ENCODE peak calls at places on chromosome 5, in five cellular contexts. G, O, J, H and B are unnamed samples.

GRCh38 chr5:103375356-103375755 is 116.8 kb downstream of the MACIR start:
- DNase-seq in G (no peak), O (no peak), J (no peak), H (no peak), B (no peak)

GRCh38 chr5:171475551-171476035 is 56.1 kb downstream of the FGF18 start:
- DNase-seq in G (no peak), O (no peak), J (no peak), H (no peak), B (no peak)

GRCh38 chr5:7794301-7794700 is 56.6 kb downstream of the CFAP90 start:
- DNase-seq in G (no peak), O (no peak), J (peak), H (no peak), B (no peak)

GRCh38 chr5:75197746-75198145 is 38.9 kb downstream of the ANKRD31 start:
- DNase-seq in G (peak), O (no peak), J (no peak), H (no peak), B (no peak)

GRCh38 chr5:139694556-139695182 is 46.5 kb downstream of the CXXC5 start:
- DNase-seq in G (no peak), O (no peak), J (no peak), H (no peak), B (no peak)

GRCh38 chr5:20266068-20266467 is 278.1 kb upstream of the CDH18 start:
- DNase-seq in G (no peak), O (no peak), J (no peak), H (no peak), B (no peak)

GRCh38 chr5:14161825-14162556 is 18.8 kb downstream of the TRIO start:
- DNase-seq in G (no peak), O (no peak), J (no peak), H (no peak), B (no peak)

GRCh38 chr5:139745800-139746690 is 49.6 kb upstream of the PSD2 start:
- DNase-seq in G (peak), O (peak), J (no peak), H (peak), B (peak)

GRCh38 chr5:124343451-124343867 is 403.0 kb downstream of the ZNF608 start:
- DNase-seq in G (no peak), O (no peak), J (no peak), H (no peak), B (no peak)

GRCh38 chr5:53922508-53923498 is 362.4 kb downstream of the NDUFS4 start:
- DNase-seq in G (no peak), O (no peak), J (no peak), H (no peak), B (no peak)

GRCh38 chr5:80957031-80957761 is 3.0 kb upstream of the RASGRF2 start:
- DNase-seq in G (no peak), O (peak), J (no peak), H (no peak), B (no peak)

GRCh38 chr5:100974082-100974481 is 71.0 kb upstream of the ST8SIA4 start:
- DNase-seq in G (no peak), O (no peak), J (no peak), H (no peak), B (no peak)

GRCh38 chr5:149405550-149406202 is 26.6 kb upstream of the IL17B start:
- DNase-seq in G (no peak), O (no peak), J (no peak), H (no peak), B (no peak)

GRCh38 chr5:177453852-177454396 is 7.3 kb downstream of the PRR7 start:
- DNase-seq in G (no peak), O (no peak), J (no peak), H (peak), B (no peak)

GRCh38 chr5:123545506-123545905 is 33.5 kb downstream of the CSNK1G3 start:
- DNase-seq in G (peak), O (no peak), J (no peak), H (no peak), B (no peak)

GRCh38 chr5:51988561-51988960 is 605.3 kb downstream of the ISL1 start:
- DNase-seq in G (no peak), O (no peak), J (no peak), H (no peak), B (no peak)

GRCh38 chr5:169272111-169272510 is 28.8 kb downstream of the SLIT3 start:
- DNase-seq in G (no peak), O (no peak), J (no peak), H (no peak), B (no peak)

GRCh38 chr5:50653946-50654345 is 12.5 kb upstream of the PARP8 start:
- DNase-seq in G (no peak), O (no peak), J (no peak), H (no peak), B (no peak)

GRCh38 chr5:98510111-98510510 is 263.4 kb upstream of the RGMB start:
- DNase-seq in G (no peak), O (peak), J (no peak), H (no peak), B (no peak)

GRCh38 chr5:156716981-156717380 is 133.1 kb upstream of the PPP1R2B start:
- DNase-seq in G (no peak), O (no peak), J (no peak), H (no peak), B (no peak)

GRCh38 chr5:177133845-177134652 is 476 bp downstream of the NSD1 start:
- DNase-seq in G (peak), O (no peak), J (no peak), H (peak), B (peak)

GRCh38 chr5:218457-219289 is 553 bp downstream of the SDHA start:
- DNase-seq in G (peak), O (peak), J (no peak), H (no peak), B (peak)

GRCh38 chr5:157294692-157295091 is 28.8 kb downstream of the CYFIP2 start:
- DNase-seq in G (no peak), O (no peak), J (no peak), H (no peak), B (no peak)

GRCh38 chr5:17190242-17190778 is 27.1 kb upstream of the BASP1 start:
- DNase-seq in G (peak), O (peak), J (no peak), H (no peak), B (peak)

GRCh38 chr5:143311428-143311827 is 92.1 kb downstream of the NR3C1 start:
- DNase-seq in G (no peak), O (no peak), J (no peak), H (no peak), B (no peak)

GRCh38 chr5:63008195-63008594 is 429.6 kb downstream of the LRRC70 start:
- DNase-seq in G (no peak), O (no peak), J (no peak), H (no peak), B (no peak)

GRCh38 chr5:166127766-166128565 is 2163.5 kb upstream of the WWC1 start:
- DNase-seq in G (no peak), O (peak), J (no peak), H (no peak), B (no peak)

GRCh38 chr5:19547640-19548039 is 440.4 kb downstream of the CDH18 start:
- DNase-seq in G (no peak), O (no peak), J (no peak), H (no peak), B (no peak)

GRCh38 chr5:95873351-95873750 is 50.8 kb upstream of the GLRX start:
- DNase-seq in G (no peak), O (no peak), J (no peak), H (no peak), B (no peak)

GRCh38 chr5:136036991-136037705 is 8.4 kb downstream of the TGFBI start:
- DNase-seq in G (no peak), O (no peak), J (peak), H (no peak), B (no peak)

GRCh38 chr5:6598351-6598900 is 34.4 kb downstream of the NSUN2 start:
- DNase-seq in G (no peak), O (no peak), J (no peak), H (no peak), B (no peak)

GRCh38 chr5:172733179-172733973 is 37.6 kb downstream of the DUSP1 start:
- DNase-seq in G (no peak), O (peak), J (no peak), H (no peak), B (no peak)
- TF ChIP-seq EP300 in G (no peak), O (no peak), J (no peak), H (no peak), B (no peak)

GRCh38 chr5:141649972-141650371 is 1.2 kb downstream of the FCHSD1 start:
- DNase-seq in G (no peak), O (no peak), J (no peak), H (no peak), B (no peak)

GRCh38 chr5:141654298-141654697 is 3.1 kb upstream of the FCHSD1 start:
- DNase-seq in G (no peak), O (no peak), J (no peak), H (no peak), B (no peak)

GRCh38 chr5:141651728-141652105 is 499 bp upstream of the FCHSD1 start:
- DNase-seq in G (no peak), O (no peak), J (no peak), H (no peak), B (peak)

GRCh38 chr5:141649056-141649688 is 2.0 kb downstream of the FCHSD1 start:
- DNase-seq in G (no peak), O (no peak), J (no peak), H (no peak), B (no peak)

DNA sequence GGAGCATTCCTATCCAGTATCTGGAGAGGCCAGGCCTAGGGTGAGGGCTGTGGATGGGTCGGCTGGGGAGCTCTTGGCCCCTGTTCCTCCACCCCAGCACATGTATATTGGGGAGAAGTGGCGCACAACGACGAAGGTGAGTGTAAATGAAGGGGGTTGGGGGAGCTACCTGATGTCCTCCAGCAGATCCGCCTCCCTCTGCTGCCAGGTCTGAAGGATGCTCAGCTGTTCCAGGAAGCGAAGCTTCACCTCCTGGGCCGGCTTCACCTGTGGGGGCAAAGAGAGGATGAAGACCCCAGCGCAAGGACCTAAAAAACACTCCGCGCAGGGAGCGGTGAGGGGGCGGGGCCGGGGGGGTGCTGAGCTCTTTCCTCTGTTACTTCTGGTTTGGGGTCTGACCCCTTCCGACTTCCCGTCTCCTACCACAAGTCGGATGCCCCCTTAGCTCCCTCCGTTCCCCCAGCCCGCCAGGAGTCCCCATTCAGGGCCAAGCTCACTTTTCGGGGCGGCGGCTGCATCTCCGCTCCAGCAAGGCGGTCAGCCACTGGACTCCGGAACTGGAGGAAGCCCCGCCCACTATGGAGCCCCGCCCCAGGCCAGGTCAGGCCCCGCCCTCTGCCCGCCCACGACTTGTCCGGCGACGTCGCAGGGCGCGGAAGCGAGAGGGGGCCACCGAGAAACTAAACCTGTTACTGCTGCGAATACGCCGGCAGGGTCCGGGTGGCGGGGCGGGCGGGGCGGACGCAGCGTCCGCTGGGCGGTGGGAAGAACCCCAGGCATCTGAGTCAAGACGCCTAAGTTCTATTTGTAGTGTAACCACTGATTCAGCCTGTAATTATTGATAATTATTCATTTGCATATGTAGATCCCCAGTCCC is at the start of gene FCHSD1:
- DNase-seq in G (peak), O (peak), J (no peak), H (peak), B (peak)
- TF ChIP-seq CHD2 in G (no peak), O (no peak), J (no peak), H (no peak), B (no peak)

GRCh38 chr5:173475780-173476179 is 140.7 kb downstream of the BOD1 start:
- DNase-seq in G (no peak), O (no peak), J (no peak), H (no peak), B (no peak)

GRCh38 chr5:173474881-173475287 is 141.6 kb downstream of the BOD1 start:
- DNase-seq in G (no peak), O (no peak), J (no peak), H (no peak), B (no peak)

GRCh38 chr5:173480896-173481295 is 135.6 kb downstream of the BOD1 start:
- DNase-seq in G (no peak), O (no peak), J (no peak), H (no peak), B (no peak)

GRCh38 chr5:173479711-173480110 is 136.7 kb downstream of the BOD1 start:
- DNase-seq in G (no peak), O (no peak), J (no peak), H (no peak), B (no peak)

GRCh38 chr5:173477320-173478055 is 139.0 kb downstream of the BOD1 start:
- DNase-seq in G (no peak), O (no peak), J (no peak), H (no peak), B (no peak)
- TF ChIP-seq POLR2AphosphoS5 in G (no peak), O (no peak), J (no peak), H (no peak), B (no peak)

DNA sequence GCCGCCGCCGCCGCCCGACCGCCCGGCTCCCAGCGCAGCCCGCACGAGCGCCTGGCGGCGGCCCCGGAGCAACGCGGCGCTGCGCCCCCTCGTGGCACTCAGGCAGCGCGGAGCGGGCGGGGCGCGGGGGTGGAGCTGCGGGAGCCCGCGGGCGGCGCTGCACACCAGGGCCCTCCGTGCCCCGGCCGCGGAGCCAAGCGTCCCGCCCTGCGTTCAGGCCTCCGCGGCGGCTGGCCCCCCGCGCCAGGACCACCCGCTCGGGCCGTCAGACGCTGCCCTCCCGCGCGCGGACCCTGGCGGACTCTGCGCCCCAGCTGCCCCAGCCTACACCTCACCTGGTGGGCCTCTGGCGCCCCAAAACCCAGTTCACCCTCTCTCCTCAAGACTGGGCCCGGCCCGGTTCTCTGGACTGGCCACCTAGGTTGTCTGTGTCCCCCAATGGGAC is at the start of gene RASGEF1C:
- DNase-seq in G (peak), O (peak), J (no peak), H (peak), B (peak)
- TF ChIP-seq EP300 in G (no peak), O (no peak), J (no peak), H (no peak), B (no peak)

GRCh38 chr5:129904102-129904666 is at the start of gene CHSY3:
- DNase-seq in G (peak), O (peak), J (no peak), H (peak), B (peak)
- TF ChIP-seq CHD2 in G (no peak), O (no peak), J (no peak), H (no peak), B (no peak)

DNA sequence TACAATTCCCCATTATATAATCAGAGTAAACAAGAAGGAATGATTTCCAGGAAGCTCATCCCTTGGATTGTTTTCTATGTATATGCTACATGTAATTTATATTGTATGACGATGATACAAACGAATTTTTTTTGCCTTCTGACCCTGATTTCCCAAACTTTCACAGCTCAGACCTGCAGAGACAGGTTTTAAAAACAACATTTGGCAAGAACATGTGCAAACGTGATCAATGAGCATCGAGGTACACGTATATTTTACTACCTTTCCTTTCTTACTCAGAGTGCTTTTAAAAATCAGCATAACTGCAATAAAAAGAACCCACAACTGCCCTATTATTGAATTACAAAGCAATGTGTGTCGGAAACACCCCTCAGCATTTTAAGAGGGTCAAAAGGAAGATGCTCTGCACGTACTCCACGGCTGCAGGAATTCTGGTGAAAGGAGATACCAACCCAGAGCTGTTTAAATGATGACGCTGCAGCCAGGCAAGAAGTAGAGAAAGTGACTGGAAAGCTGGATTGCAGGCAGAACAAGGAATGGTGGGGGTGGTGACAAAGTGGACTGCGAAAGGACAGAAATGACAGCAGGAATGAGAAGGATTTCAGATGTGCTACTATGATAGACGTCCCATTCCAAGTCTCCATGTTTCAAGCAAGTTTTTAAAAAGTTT is 533.5 kb downstream of the RAB3C start:
- DNase-seq in G (no peak), O (no peak), J (no peak), H (no peak), B (no peak)
- TF ChIP-seq POLR2AphosphoS5 in G (no peak), O (no peak), J (no peak), H (no peak), B (no peak)

GRCh38 chr5:122332589-122333555 is 20.8 kb downstream of the SNCAIP start:
- DNase-seq in G (no peak), O (no peak), J (no peak), H (no peak), B (no peak)
- TF ChIP-seq EP300 in G (no peak), O (no peak), J (no peak), H (no peak), B (no peak)

DNA sequence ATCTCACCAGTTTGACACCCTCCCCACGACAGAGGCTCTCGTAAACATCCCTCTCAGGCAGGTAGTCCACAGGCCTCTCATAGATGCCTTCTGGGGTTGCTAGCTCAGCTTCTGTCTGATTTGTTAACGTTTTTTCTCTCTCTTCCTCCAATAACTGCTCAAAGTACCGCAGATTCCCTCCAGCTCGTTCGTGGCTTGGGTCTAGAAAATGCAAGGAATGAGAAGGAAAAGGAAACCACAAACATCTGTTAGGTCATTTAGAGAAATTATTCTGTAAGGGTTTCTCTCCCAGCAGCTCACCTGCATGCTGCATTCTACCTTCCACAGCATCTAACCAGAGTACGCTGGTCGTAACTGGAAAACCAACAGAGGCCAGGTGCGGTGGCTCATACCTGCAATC is 18.5 kb downstream of the P4HA2 start:
- DNase-seq in G (no peak), O (no peak), J (no peak), H (no peak), B (no peak)
- TF ChIP-seq CHD2 in G (no peak), O (no peak), J (no peak), H (no peak), B (no peak)

GRCh38 chr5:154140381-154140780 is 50.2 kb upstream of the GALNT10 start:
- DNase-seq in G (no peak), O (no peak), J (no peak), H (no peak), B (no peak)
- TF ChIP-seq POLR2AphosphoS5 in G (no peak), O (no peak), J (no peak), H (no peak), B (no peak)